ENCODE peak calls at places on chromosomes 4 and X, in six cellular contexts. H, I, G, T, L and O are unnamed samples.

GRCh38 chrX:103329991-103330390 is at the start of gene TCEAL7:
- DNase-seq in H (peak; percentile 23), I (no peak), G (peak; percentile 46), T (no peak), L (no peak), O (no peak)

GRCh38 chr4:3037957-3038451 is 36.3 kb downstream of the HTT-AS start:
- DNase-seq in H (no peak), I (no peak), G (no peak), T (no peak), L (no peak), O (no peak)

GRCh38 chr4:138062929-138063328 is 179.2 kb downstream of the SLC7A11 start:
- DNase-seq in H (peak; percentile 49), I (no peak), G (peak; percentile 79), T (no peak), L (peak; percentile 32), O (no peak)

GRCh38 chrX:49260221-49260985 is 4.1 kb downstream of the FOXP3 start:
- DNase-seq in H (no peak), I (no peak), G (no peak), T (no peak), L (no peak), O (no peak)

GRCh38 chr4:161329852-161330251 is 833.9 kb downstream of the FSTL5 start:
- DNase-seq in H (no peak), I (no peak), G (no peak), T (no peak), L (no peak), O (no peak)

GRCh38 chr4:52510939-52511583 is 148.0 kb downstream of the USP46 start:
- DNase-seq in H (no peak), I (no peak), G (no peak), T (no peak), L (no peak), O (no peak)

GRCh38 chr4:113835005-113835404 is 73.5 kb upstream of the CAMK2D start:
- DNase-seq in H (peak; percentile 49), I (no peak), G (peak; percentile 75), T (no peak), L (no peak), O (no peak)

GRCh38 chr4:10106421-10107039 is 10.1 kb downstream of the WDR1 start:
- DNase-seq in H (peak; percentile 95), I (no peak), G (peak; percentile 97), T (no peak), L (peak; percentile 98), O (peak; percentile 89)

GRCh38 chr4:8544741-8545438 is 35.3 kb upstream of the GPR78 start:
- DNase-seq in H (peak; percentile 24), I (no peak), G (no peak), T (peak; percentile 56), L (no peak), O (no peak)

DNA sequence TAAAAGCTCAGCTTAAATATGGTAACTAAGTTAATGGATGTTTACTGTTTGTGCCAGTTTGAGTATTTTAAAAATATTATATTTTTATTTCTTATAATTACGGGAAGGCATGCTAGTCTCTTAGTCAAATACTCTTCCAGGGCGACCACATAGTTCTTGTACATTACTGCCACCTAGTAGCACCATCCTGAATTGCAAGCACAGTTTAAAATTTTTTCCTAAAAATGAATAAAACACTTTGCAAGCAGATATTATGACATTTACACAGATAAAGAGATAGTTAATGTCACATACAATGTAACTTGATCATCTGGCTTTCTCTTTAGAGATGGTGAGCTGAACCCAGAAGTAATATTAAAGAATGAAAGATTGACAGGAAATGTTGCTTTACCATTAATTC is 11.5 kb downstream of the NDP start:
- DNase-seq in H (no peak), I (no peak), G (no peak), T (no peak), L (no peak), O (no peak)
- TF ChIP-seq CTCF in H (peak; percentile 18), I (peak; percentile 54), G (peak; percentile 16), T (no peak), L (peak; percentile 43), O (peak; percentile 41)

GRCh38 chr4:172147702-172148101 is 334.5 kb downstream of the GALNTL6 start:
- DNase-seq in H (peak; percentile 56), I (no peak), G (no peak), T (no peak), L (no peak), O (no peak)
- TF ChIP-seq CTCF in H (peak; percentile 50), I (no peak), G (no peak), T (no peak), L (no peak), O (no peak)

GRCh38 chr4:139082750-139083532 is 67.4 kb downstream of the NOCT start:
- DNase-seq in H (peak; percentile 97), I (peak; percentile 80), G (peak; percentile 97), T (peak; percentile 96), L (peak; percentile 99), O (peak; percentile 91)

GRCh38 chr4:139083533-139084424 is 68.2 kb downstream of the NOCT start:
- DNase-seq in H (peak; percentile 94), I (peak; percentile 73), G (peak; percentile 90), T (peak; percentile 95), L (peak; percentile 85), O (peak; percentile 80)

GRCh38 chr4:139084425-139085093 is 69.0 kb downstream of the NOCT start:
- DNase-seq in H (no peak), I (no peak), G (no peak), T (no peak), L (no peak), O (no peak)

DNA sequence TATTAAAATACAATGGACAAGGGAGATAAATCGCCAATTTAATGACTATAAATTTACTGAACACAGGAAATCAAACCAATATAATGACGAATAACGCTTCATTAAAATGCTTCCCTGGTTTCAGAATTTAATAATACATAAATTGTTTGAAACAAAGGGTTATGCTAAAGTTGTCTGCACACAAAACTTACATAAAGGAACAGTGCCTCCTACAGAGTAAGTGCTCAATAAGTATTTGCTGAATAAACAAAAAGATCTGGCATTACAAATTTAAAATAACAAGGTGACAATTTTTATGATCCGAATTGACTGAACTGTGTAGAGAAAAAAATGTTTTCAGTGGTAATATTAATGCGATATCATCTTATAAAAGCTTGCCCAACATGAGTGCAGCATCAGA is 69.6 kb downstream of the NOCT start:
- DNase-seq in H (peak; percentile 20), I (no peak), G (peak; percentile 36), T (no peak), L (peak; percentile 6), O (no peak)
- TF ChIP-seq CTCF in H (peak; percentile 44), I (peak; percentile 55), G (peak; percentile 40), T (peak; percentile 22), L (peak; percentile 23), O (peak; percentile 18)

DNA sequence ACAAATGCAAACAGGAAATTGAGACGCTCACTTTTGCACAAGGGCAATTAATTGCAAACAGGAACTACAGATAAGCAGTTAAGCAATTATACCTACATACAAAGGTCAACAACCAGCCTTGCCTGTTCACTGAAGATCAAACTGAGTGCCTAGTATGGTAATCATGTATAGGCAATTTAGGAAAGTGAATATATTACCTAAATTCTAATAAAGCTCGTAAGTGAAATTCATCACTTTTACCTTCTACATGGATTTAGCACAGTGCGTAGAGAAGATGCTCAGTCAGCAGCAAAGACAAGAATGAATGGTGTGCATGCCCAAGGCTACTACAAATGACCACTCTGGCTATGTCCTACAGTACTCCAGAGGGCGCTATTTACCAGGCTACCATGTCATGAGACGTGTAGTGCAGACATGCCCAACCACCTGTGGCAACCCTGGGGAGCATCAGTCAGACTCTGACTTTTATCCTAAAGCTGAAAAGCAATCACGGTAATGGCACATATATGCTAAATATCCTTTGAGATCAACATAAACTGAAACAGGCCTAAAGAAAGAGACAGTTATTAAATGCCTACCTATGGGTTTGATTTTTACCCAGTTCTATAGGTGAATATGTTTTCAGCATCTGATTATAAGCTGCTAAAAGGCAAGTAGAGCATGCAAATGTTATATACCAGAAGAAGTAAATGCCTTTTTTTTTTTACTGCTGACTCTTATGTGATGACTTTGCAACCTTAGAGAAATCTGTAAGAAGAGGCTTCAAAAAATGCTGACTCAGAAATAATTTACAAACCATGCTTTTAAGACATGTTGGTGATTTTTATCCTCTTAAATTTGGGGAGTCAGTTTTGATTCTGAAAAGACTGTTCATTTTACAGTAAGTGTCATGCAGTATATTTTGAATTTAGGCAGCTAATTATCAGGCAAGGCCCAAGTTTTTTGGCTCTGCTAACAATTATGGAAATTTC is 178.0 kb downstream of the PPP3CA start:
- DNase-seq in H (peak; percentile 57), I (peak; percentile 22), G (peak; percentile 65), T (no peak), L (peak; percentile 58), O (peak; percentile 67)
- TF ChIP-seq CTCF in H (peak; percentile 71), I (peak; percentile 82), G (peak; percentile 70), T (peak; percentile 73), L (peak; percentile 83), O (peak; percentile 86)

GRCh38 chr4:36414248-36414647 is 132.8 kb downstream of the DTHD1 start:
- DNase-seq in H (no peak), I (no peak), G (no peak), T (no peak), L (no peak), O (no peak)
- TF ChIP-seq CTCF in H (no peak), I (peak; percentile 62), G (no peak), T (peak; percentile 28), L (no peak), O (peak; percentile 26)

GRCh38 chrX:122771933-122772332 is 412.1 kb upstream of the GRIA3 start:
- DNase-seq in H (no peak), I (no peak), G (no peak), T (no peak), L (no peak), O (no peak)

DNA sequence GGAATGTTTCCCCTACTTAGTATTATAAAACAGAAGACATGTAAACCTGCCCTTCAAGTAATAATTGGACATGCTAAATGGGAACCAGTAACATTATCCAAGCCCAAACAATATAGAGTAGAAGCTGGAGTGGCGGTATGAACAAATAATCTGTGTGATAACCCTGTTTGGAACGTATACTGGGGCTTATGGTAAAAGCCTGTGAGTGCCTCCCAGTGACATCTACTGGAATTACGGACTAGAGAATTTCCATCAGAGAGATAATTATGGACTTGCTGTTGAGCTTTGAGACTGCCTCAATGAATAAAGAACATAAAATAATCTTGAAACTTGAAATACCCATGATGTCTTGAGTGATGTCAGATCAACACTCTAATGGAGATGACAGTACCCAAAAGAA is 406.3 kb upstream of the GRIA3 start:
- DNase-seq in H (no peak), I (no peak), G (no peak), T (no peak), L (no peak), O (no peak)
- TF ChIP-seq CTCF in H (no peak), I (no peak), G (peak; percentile 20), T (no peak), L (peak; percentile 29), O (no peak)